ENCODE peak calls at places on chromosome 3, in four cellular contexts. X is Right ventricle myocardium superior, R is foreskin fibroblast, T is NCI-H460. C is an unnamed sample.

GRCh38 chr3:110731148-110731547 is 340.5 kb upstream of the NECTIN3 start:
- DNase-seq in X (no peak), R (peak), T (no peak), C (no peak)

GRCh38 chr3:150049317-150049716 is 78.6 kb upstream of the PFN2 start:
- DNase-seq in X (no peak), R (peak), T (no peak), C (no peak)

GRCh38 chr3:18840535-18841137 is 307.7 kb upstream of the KCNH8 start:
- DNase-seq in X (no peak), R (no peak), T (no peak), C (no peak)

GRCh38 chr3:124607163-124607562 is 123.1 kb upstream of the UMPS start:
- DNase-seq in X (no peak), R (peak), T (peak), C (peak)

GRCh38 chr3:195037017-195037373 is 234.0 kb downstream of the XXYLT1 start:
- DNase-seq in X (no peak), R (no peak), T (no peak), C (no peak)

GRCh38 chr3:134849561-134849960 is 54.5 kb downstream of the EPHB1 start:
- DNase-seq in X (no peak), R (no peak), T (no peak), C (no peak)

GRCh38 chr3:189361103-189361835 is 189.5 kb downstream of the TPRG1 start:
- DNase-seq in X (no peak), R (no peak), T (no peak), C (no peak)

GRCh38 chr3:100590114-100590839 is 19.1 kb upstream of the ADGRG7 start:
- DNase-seq in X (no peak), R (peak), T (peak), C (peak)

GRCh38 chr3:156741935-156742334 is 67.5 kb downstream of the TIPARP start:
- DNase-seq in X (no peak), R (no peak), T (no peak), C (no peak)

GRCh38 chr3:126212629-126213375 is 32.4 kb upstream of the ALDH1L1 start:
- DNase-seq in X (peak), R (peak), T (peak), C (peak)

GRCh38 chr3:108127301-108127988 is 36.6 kb upstream of the CD47 start:
- DNase-seq in X (no peak), R (no peak), T (no peak), C (no peak)

C was measured in SW480.